ENCODE peak calls at places on chromosome 7, in five cellular contexts. Y, X, F, I and W are unnamed samples.

GRCh38 chr7:50359995-50360925 is 55.7 kb downstream of the IKZF1 start:
- DNase-seq in Y (no peak), X (no peak), F (no peak), I (no peak), W (no peak)

GRCh38 chr7:155371884-155372781 is 74.5 kb downstream of the INSIG1 start:
- DNase-seq in Y (no peak), X (no peak), F (no peak), I (no peak), W (no peak)

GRCh38 chr7:132965951-132966350 is 115.9 kb downstream of the CHCHD3 start:
- DNase-seq in Y (no peak), X (no peak), F (no peak), I (no peak), W (no peak)

GRCh38 chr7:158812684-158813083 is 16.6 kb downstream of the ESYT2 start:
- DNase-seq in Y (no peak), X (no peak), F (no peak), I (no peak), W (no peak)

GRCh38 chr7:148746139-148746538 is 47.4 kb downstream of the CUL1 start:
- DNase-seq in Y (no peak), X (no peak), F (no peak), I (no peak), W (no peak)

GRCh38 chr7:127647636-127648035 is 4.4 kb upstream of the SND1 start:
- DNase-seq in Y (no peak), X (no peak), F (no peak), I (no peak), W (no peak)

GRCh38 chr7:81690251-81690650 is 79.6 kb downstream of the HGF start:
- DNase-seq in Y (no peak), X (no peak), F (no peak), I (peak), W (no peak)

GRCh38 chr7:155408657-155409586 is 49.0 kb upstream of the EN2 start:
- DNase-seq in Y (no peak), X (no peak), F (no peak), I (no peak), W (no peak)

GRCh38 chr7:107999814-108000560 is 3.0 kb downstream of the LAMB1 start:
- DNase-seq in Y (no peak), X (no peak), F (no peak), I (peak), W (no peak)

GRCh38 chr7:103446046-103446520 is at the start of gene SLC26A5:
- DNase-seq in Y (no peak), X (no peak), F (no peak), I (no peak), W (no peak)

GRCh38 chr7:20220824-20221547 is 3.8 kb upstream of the MACC1 start:
- DNase-seq in Y (peak), X (peak), F (no peak), I (peak), W (peak)

GRCh38 chr7:75944507-75944906 is 29.6 kb downstream of the POR start:
- DNase-seq in Y (no peak), X (no peak), F (no peak), I (no peak), W (no peak)

GRCh38 chr7:126606331-126606730 is 646.4 kb downstream of the GRM8 start:
- DNase-seq in Y (no peak), X (no peak), F (no peak), I (no peak), W (no peak)

GRCh38 chr7:150329331-150330106 is 6.2 kb upstream of the ACTR3C start:
- DNase-seq in Y (no peak), X (no peak), F (no peak), I (no peak), W (peak)

GRCh38 chr7:5755704-5756131 is 25.7 kb downstream of the RNF216 start:
- DNase-seq in Y (peak), X (no peak), F (no peak), I (peak), W (no peak)

GRCh38 chr7:51774178-51774577 is 457.6 kb upstream of the COBL start:
- DNase-seq in Y (no peak), X (no peak), F (no peak), I (no peak), W (no peak)

GRCh38 chr7:120053390-120053961 is 219.5 kb upstream of the KCND2 start:
- DNase-seq in Y (peak), X (peak), F (no peak), I (peak), W (no peak)

GRCh38 chr7:96727534-96728088 is 18.0 kb upstream of the SEM1 start:
- DNase-seq in Y (no peak), X (no peak), F (no peak), I (no peak), W (no peak)

GRCh38 chr7:73908123-73908611 is 47.2 kb downstream of the TMEM270 start:
- DNase-seq in Y (no peak), X (no peak), F (no peak), I (no peak), W (peak)

GRCh38 chr7:125316451-125316850 is 386.8 kb upstream of the POT1 start:
- DNase-seq in Y (no peak), X (peak), F (no peak), I (no peak), W (no peak)

GRCh38 chr7:91168766-91169518 is 95.3 kb upstream of the FZD1 start:
- DNase-seq in Y (no peak), X (no peak), F (no peak), I (no peak), W (no peak)

GRCh38 chr7:33831389-33832118 is 73.8 kb upstream of the BMPER start:
- DNase-seq in Y (no peak), X (no peak), F (no peak), I (peak), W (no peak)

GRCh38 chr7:38541440-38541839 is 89.7 kb downstream of the AMPH start:
- DNase-seq in Y (no peak), X (no peak), F (no peak), I (no peak), W (no peak)

GRCh38 chr7:120436487-120437060 is 163.6 kb downstream of the KCND2 start:
- DNase-seq in Y (no peak), X (no peak), F (no peak), I (no peak), W (no peak)

GRCh38 chr7:135392701-135393100 is 117.2 kb downstream of the CNOT4 start:
- DNase-seq in Y (no peak), X (no peak), F (no peak), I (no peak), W (no peak)

GRCh38 chr7:1402791-1403755 is 56.2 kb downstream of the MICALL2 start:
- DNase-seq in Y (no peak), X (no peak), F (no peak), I (no peak), W (no peak)

GRCh38 chr7:73515184-73515583 is 6.9 kb downstream of the BAZ1B start:
- DNase-seq in Y (no peak), X (peak), F (no peak), I (no peak), W (no peak)

GRCh38 chr7:151387161-151388006 is 22.5 kb downstream of the WDR86 start:
- DNase-seq in Y (no peak), X (no peak), F (no peak), I (no peak), W (no peak)

GRCh38 chr7:816751-817671 is 15.3 kb upstream of the SUN1 start:
- DNase-seq in Y (no peak), X (peak), F (no peak), I (peak), W (no peak)

GRCh38 chr7:137546671-137547070 is 203.1 kb upstream of the PTN start:
- DNase-seq in Y (peak), X (no peak), F (no peak), I (peak), W (no peak)

GRCh38 chr7:126483972-126484371 is 768.8 kb downstream of the GRM8 start:
- DNase-seq in Y (no peak), X (no peak), F (no peak), I (no peak), W (no peak)